ENCODE peak calls at places on chromosomes 5 and 9, in four cellular contexts. One of them, this sample, is unnamed.

GRCh38 chr5:138732933-138733332 is 20.3 kb upstream of the CTNNA1 start:
- DNase-seq in non-pigmented ciliary epithelial cell: no peak
- DNase-seq in HT-29: no peak
- DNase-seq in H54: no peak
- DNase-seq in this sample: no peak

GRCh38 chr9:88651682-88652633 is 117.0 kb downstream of the NXNL2 start:
- DNase-seq in non-pigmented ciliary epithelial cell: peak; percentile 93
- DNase-seq in HT-29: no peak
- DNase-seq in H54: peak; percentile 90
- DNase-seq in this sample: no peak

GRCh38 chr9:72636621-72637020 is 115.2 kb downstream of the TMC1 start:
- DNase-seq in HT-29: no peak
- DNase-seq in H54: no peak
- DNase-seq in non-pigmented ciliary epithelial cell: no peak
- DNase-seq in this sample: no peak

GRCh38 chr9:24436761-24437160 is 108.9 kb downstream of the IZUMO3 start:
- DNase-seq in HT-29: no peak
- DNase-seq in H54: no peak
- DNase-seq in non-pigmented ciliary epithelial cell: no peak
- DNase-seq in this sample: no peak

GRCh38 chr5:108529381-108529780 is 147.5 kb upstream of the FBXL17 start:
- DNase-seq in H54: no peak
- DNase-seq in non-pigmented ciliary epithelial cell: peak; percentile 28
- DNase-seq in HT-29: no peak
- DNase-seq in this sample: no peak

GRCh38 chr5:21701317-21701716 is 1151.8 kb downstream of the CDH12 start:
- DNase-seq in H54: no peak
- DNase-seq in non-pigmented ciliary epithelial cell: no peak
- DNase-seq in HT-29: no peak
- DNase-seq in this sample: no peak

GRCh38 chr9:32431940-32432555 is 47.6 kb downstream of the ACO1 start:
- DNase-seq in H54: no peak
- DNase-seq in HT-29: peak; percentile 60
- DNase-seq in non-pigmented ciliary epithelial cell: no peak
- DNase-seq in this sample: peak; percentile 22

GRCh38 chr5:76153996-76154395 is 70.8 kb downstream of the SV2C start:
- DNase-seq in non-pigmented ciliary epithelial cell: no peak
- DNase-seq in H54: no peak
- DNase-seq in HT-29: no peak
- DNase-seq in this sample: no peak

GRCh38 chr5:122404653-122405362 is 92.8 kb downstream of the SNCAIP start:
- DNase-seq in H54: no peak
- DNase-seq in HT-29: no peak
- DNase-seq in non-pigmented ciliary epithelial cell: no peak
- DNase-seq in this sample: no peak

GRCh38 chr5:170070556-170071412 is 34.9 kb upstream of the FOXI1 start:
- DNase-seq in H54: peak; percentile 34
- DNase-seq in non-pigmented ciliary epithelial cell: no peak
- DNase-seq in HT-29: peak; percentile 41
- DNase-seq in this sample: no peak

GRCh38 chr5:59506285-59506877 is 387.1 kb downstream of the PDE4D start:
- DNase-seq in non-pigmented ciliary epithelial cell: no peak
- DNase-seq in HT-29: peak; percentile 33
- DNase-seq in H54: no peak
- DNase-seq in this sample: no peak

This sample was measured in activated CD4-positive, alpha-beta memory T cell treated with anti-CD3 and anti-CD28 coated beads, Interleukin-2, amount 10 ng/mL, durations not matched to agents 7 days and 5 days.